ENCODE peak calls at places on chromosomes 1 and 21, in seven cellular contexts. One of them, this sample, is unnamed.

GRCh38 chr21:45877821-45878469 is 103.6 kb upstream of the COL6A1 start:
- DNase-seq in brain microvascular endothelial cell: no peak
- DNase-seq in stimulated activated CD8-positive, alpha-beta memory T cell treated with anti-CD3 and anti-CD28 coated beads, Interleukin-15, amount 100 ng/mL, for 1 hour: no peak
- DNase-seq in progenitor cell of endocrine pancreas: no peak
- DNase-seq in pons: no peak
- DNase-seq in left cardiac atrium: peak
- DNase-seq in HTR-8/SVneo: no peak
- DNase-seq in this sample: no peak

GRCh38 chr1:202892501-202892900 is 3.6 kb upstream of the RABIF start:
- DNase-seq in left cardiac atrium: no peak
- DNase-seq in brain microvascular endothelial cell: no peak
- DNase-seq in progenitor cell of endocrine pancreas: no peak
- DNase-seq in pons: no peak
- DNase-seq in HTR-8/SVneo: no peak
- DNase-seq in stimulated activated CD8-positive, alpha-beta memory T cell treated with anti-CD3 and anti-CD28 coated beads, Interleukin-15, amount 100 ng/mL, for 1 hour: no peak
- DNase-seq in this sample: no peak

GRCh38 chr1:41683681-41684500 is 199.4 kb upstream of the EDN2 start:
- DNase-seq in progenitor cell of endocrine pancreas: no peak
- DNase-seq in left cardiac atrium: no peak
- DNase-seq in pons: peak
- DNase-seq in brain microvascular endothelial cell: no peak
- DNase-seq in HTR-8/SVneo: no peak
- DNase-seq in stimulated activated CD8-positive, alpha-beta memory T cell treated with anti-CD3 and anti-CD28 coated beads, Interleukin-15, amount 100 ng/mL, for 1 hour: no peak
- DNase-seq in this sample: peak

GRCh38 chr1:203306970-203307541 is 1.7 kb downstream of the BTG2 start:
- DNase-seq in pons: no peak
- DNase-seq in HTR-8/SVneo: no peak
- DNase-seq in left cardiac atrium: peak
- DNase-seq in progenitor cell of endocrine pancreas: no peak
- DNase-seq in stimulated activated CD8-positive, alpha-beta memory T cell treated with anti-CD3 and anti-CD28 coated beads, Interleukin-15, amount 100 ng/mL, for 1 hour: no peak
- DNase-seq in brain microvascular endothelial cell: no peak
- DNase-seq in this sample: peak

GRCh38 chr1:234111458-234112142 is 207.1 kb downstream of the SLC35F3 start:
- DNase-seq in pons: peak
- DNase-seq in progenitor cell of endocrine pancreas: peak
- DNase-seq in brain microvascular endothelial cell: peak
- DNase-seq in stimulated activated CD8-positive, alpha-beta memory T cell treated with anti-CD3 and anti-CD28 coated beads, Interleukin-15, amount 100 ng/mL, for 1 hour: no peak
- DNase-seq in HTR-8/SVneo: peak
- DNase-seq in left cardiac atrium: peak
- DNase-seq in this sample: peak

GRCh38 chr1:14626869-14627607 is 28.6 kb downstream of the KAZN start:
- DNase-seq in stimulated activated CD8-positive, alpha-beta memory T cell treated with anti-CD3 and anti-CD28 coated beads, Interleukin-15, amount 100 ng/mL, for 1 hour: no peak
- DNase-seq in left cardiac atrium: peak
- DNase-seq in pons: peak
- DNase-seq in progenitor cell of endocrine pancreas: no peak
- DNase-seq in brain microvascular endothelial cell: no peak
- DNase-seq in HTR-8/SVneo: no peak
- DNase-seq in this sample: no peak

GRCh38 chr1:63663301-63663700 is 70.1 kb downstream of the PGM1 start:
- DNase-seq in left cardiac atrium: no peak
- DNase-seq in progenitor cell of endocrine pancreas: no peak
- DNase-seq in stimulated activated CD8-positive, alpha-beta memory T cell treated with anti-CD3 and anti-CD28 coated beads, Interleukin-15, amount 100 ng/mL, for 1 hour: no peak
- DNase-seq in brain microvascular endothelial cell: peak
- DNase-seq in pons: no peak
- DNase-seq in HTR-8/SVneo: no peak
- DNase-seq in this sample: no peak

GRCh38 chr1:216723274-216723780 is at the start of gene ESRRG:
- DNase-seq in stimulated activated CD8-positive, alpha-beta memory T cell treated with anti-CD3 and anti-CD28 coated beads, Interleukin-15, amount 100 ng/mL, for 1 hour: no peak
- DNase-seq in progenitor cell of endocrine pancreas: peak
- DNase-seq in brain microvascular endothelial cell: no peak
- DNase-seq in HTR-8/SVneo: peak
- DNase-seq in pons: no peak
- DNase-seq in left cardiac atrium: peak
- DNase-seq in this sample: peak

GRCh38 chr1:111597433-111597832 is 22.2 kb upstream of the RAP1A start:
- DNase-seq in progenitor cell of endocrine pancreas: no peak
- DNase-seq in left cardiac atrium: no peak
- DNase-seq in HTR-8/SVneo: no peak
- DNase-seq in stimulated activated CD8-positive, alpha-beta memory T cell treated with anti-CD3 and anti-CD28 coated beads, Interleukin-15, amount 100 ng/mL, for 1 hour: no peak
- DNase-seq in pons: no peak
- DNase-seq in brain microvascular endothelial cell: no peak
- DNase-seq in this sample: no peak